ENCODE peak calls at places on chromosomes 6 and 20, in eight cellular contexts. Q is colonic mucosa, I is uterus, R is OCI-LY7, H is psoas muscle, F is stomach, Z is PC-9, J is IMR-90. X is an unnamed sample.

GRCh38 chr20:23320317-23320716 is 30.3 kb upstream of the NXT1 start:
- DNase-seq in J (peak; percentile 17), F (no peak), Q (no peak), Z (no peak), I (no peak), R (no peak), H (no peak), X (no peak)

GRCh38 chr6:13788820-13789219 is 25.5 kb downstream of the MCUR1 start:
- DNase-seq in J (no peak), R (no peak), H (no peak), I (no peak), Z (no peak), Q (no peak), F (no peak), X (no peak)

GRCh38 chr6:125554456-125554855 is 195.0 kb upstream of the HEY2 start:
- DNase-seq in I (no peak), H (no peak), J (no peak), Q (no peak), R (no peak), Z (no peak), F (no peak), X (no peak)

GRCh38 chr20:22620342-22620741 is 36.0 kb upstream of the FOXA2 start:
- DNase-seq in I (no peak), H (no peak), Z (no peak), F (no peak), J (no peak), Q (no peak), R (no peak), X (no peak)

GRCh38 chr20:3044336-3044965 is 1.0 kb downstream of the GNRH2 start:
- DNase-seq in R (no peak), Q (no peak), J (no peak), Z (no peak), F (no peak), I (no peak), H (no peak), X (no peak)

GRCh38 chr6:85390105-85390728 is 59.7 kb upstream of the NT5E start:
- DNase-seq in Z (no peak), H (no peak), F (no peak), J (peak; percentile 22), Q (peak; percentile 79), I (no peak), R (no peak), X (no peak)

GRCh38 chr20:50304883-50305635 is 114.4 kb downstream of the CEBPB start:
- DNase-seq in R (no peak), F (peak; percentile 61), J (peak; percentile 99), I (peak; percentile 95), Z (no peak), H (peak; percentile 94), Q (peak; percentile 73), X (peak; percentile 60)

GRCh38 chr6:113412589-113413367 is 444.4 kb upstream of the MARCKS start:
- DNase-seq in H (no peak), J (no peak), Z (no peak), Q (no peak), R (no peak), I (no peak), F (no peak), X (no peak)

GRCh38 chr6:39821739-39822532 is 29.8 kb downstream of the DAAM2 start:
- DNase-seq in Q (no peak), I (peak; percentile 64), F (no peak), H (no peak), J (no peak), Z (no peak), R (no peak), X (no peak)

GRCh38 chr6:12279322-12280098 is 10.7 kb upstream of the EDN1 start:
- DNase-seq in Z (no peak), H (no peak), I (no peak), F (no peak), R (no peak), Q (peak; percentile 51), J (no peak), X (no peak)

GRCh38 chr20:22836211-22836610 is 198.9 kb upstream of the SSTR4 start:
- DNase-seq in H (no peak), Z (no peak), Q (no peak), I (no peak), F (no peak), R (no peak), J (no peak), X (no peak)

GRCh38 chr6:112086744-112087135 is 542 bp downstream of the TUBE1 start:
- DNase-seq in H (no peak), Z (no peak), J (peak; percentile 64), I (no peak), R (peak; percentile 50), F (no peak), Q (no peak), X (no peak)

GRCh38 chr20:6708010-6708409 is 59.5 kb upstream of the BMP2 start:
- DNase-seq in I (no peak), J (peak; percentile 84), F (peak; percentile 85), Q (peak; percentile 84), R (no peak), Z (no peak), H (no peak), X (peak; percentile 77)

GRCh38 chr6:136532030-136532429 is 18.2 kb downstream of the MAP7 start:
- DNase-seq in F (no peak), I (no peak), J (no peak), Q (no peak), R (no peak), H (no peak), Z (no peak), X (no peak)

GRCh38 chr6:130632288-130632687 is 194.9 kb upstream of the SMLR1 start:
- DNase-seq in H (no peak), Z (no peak), R (no peak), J (no peak), Q (no peak), F (no peak), I (no peak), X (no peak)

GRCh38 chr6:12058164-12058926 is 46.2 kb downstream of the HIVEP1 start:
- DNase-seq in F (peak; percentile 71), R (no peak), J (no peak), H (no peak), I (no peak), Z (no peak), Q (no peak), X (no peak)

GRCh38 chr6:96862560-96862959 is 25.3 kb upstream of the GPR63 start:
- DNase-seq in Z (no peak), Q (no peak), H (no peak), F (no peak), J (no peak), R (no peak), I (no peak), X (no peak)

GRCh38 chr6:129635396-129636164 is 74.4 kb downstream of the ARHGAP18 start:
- DNase-seq in Z (no peak), R (no peak), H (no peak), Q (no peak), I (no peak), F (no peak), J (peak; percentile 81), X (no peak)

GRCh38 chr6:138406443-138406842 is 2.4 kb downstream of the HEBP2 start:
- DNase-seq in H (no peak), Z (no peak), I (no peak), F (no peak), R (peak; percentile 36), Q (peak; percentile 57), J (no peak), X (no peak)

GRCh38 chr6:138405816-138406403 is 1.9 kb downstream of the HEBP2 start:
- DNase-seq in I (no peak), H (no peak), Z (no peak), J (no peak), Q (no peak), F (no peak), R (no peak), X (no peak)

GRCh38 chr6:138403801-138404665 is at the start of gene HEBP2:
- DNase-seq in J (peak; percentile 65), Q (peak; percentile 99), R (peak; percentile 97), F (peak; percentile 97), H (peak; percentile 95), I (peak; percentile 92), Z (peak; percentile 94), X (peak; percentile 97)

GRCh38 chr6:138403324-138403800 is 661 bp upstream of the HEBP2 start:
- DNase-seq in Q (peak; percentile 41), Z (peak; percentile 26), I (peak; percentile 42), F (peak; percentile 36), J (no peak), H (peak; percentile 57), R (peak; percentile 36), X (peak; percentile 39)

DNA sequence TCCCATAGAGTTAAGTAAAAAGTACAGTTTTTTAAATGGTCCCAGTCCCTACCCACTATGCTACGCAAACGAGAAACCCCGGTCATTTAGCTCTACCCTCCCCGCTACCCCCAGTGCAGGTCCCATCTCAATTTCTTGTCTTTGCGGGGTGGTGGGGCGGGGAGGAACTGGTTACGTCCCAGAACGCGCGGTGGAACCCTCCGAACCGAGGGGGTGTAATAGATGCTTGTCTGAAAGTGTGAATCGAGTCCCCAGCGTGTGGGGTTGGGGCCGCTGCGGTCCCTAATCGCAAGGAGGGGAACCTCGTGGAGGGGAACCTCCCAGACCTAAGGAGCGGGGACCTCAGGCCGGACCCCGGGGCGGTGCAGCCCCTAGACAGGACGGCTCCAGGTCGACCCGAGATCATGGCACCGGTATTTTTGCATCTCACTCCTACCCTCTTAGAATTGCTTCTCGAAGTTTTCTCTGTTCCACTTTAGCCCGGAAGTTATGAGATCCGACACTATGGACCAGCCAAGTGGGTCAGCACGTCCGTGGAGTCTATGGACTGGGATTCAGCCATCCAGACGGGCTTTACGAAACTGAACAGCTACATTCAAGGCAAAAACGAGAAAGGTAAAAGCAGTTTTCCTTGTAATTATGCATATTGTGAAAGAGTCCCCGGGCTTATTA is 779 bp downstream of the HEBP2 start:
- DNase-seq in Q (peak; percentile 53), R (peak; percentile 58), H (peak; percentile 30), I (peak; percentile 28), F (no peak), Z (no peak), J (no peak), X (no peak)
- TF ChIP-seq CTCF in Q (no peak), R (no peak), H (no peak), I (no peak), F (no peak), Z (no peak), J (no peak), X (no peak)

GRCh38 chr20:36951977-36952738 is 650 bp upstream of the SAMHD1 start:
- DNase-seq in I (no peak), R (no peak), H (no peak), J (no peak), Q (no peak), F (no peak), Z (no peak), X (no peak)
- H3K4me1 ChIP-seq in I (no peaks in the 10 kb centered on the region), R (peaks cover 23% of the 10 kb centered on the region), H (peaks cover 14% of the 10 kb centered on the region), J (no peaks in the 10 kb centered on the region), Q (no peaks in the 10 kb centered on the region), F (peaks cover 62% of the 10 kb centered on the region), Z (peaks cover 7% of the 10 kb centered on the region), X (peaks cover 4% of the 10 kb centered on the region)

DNA sequence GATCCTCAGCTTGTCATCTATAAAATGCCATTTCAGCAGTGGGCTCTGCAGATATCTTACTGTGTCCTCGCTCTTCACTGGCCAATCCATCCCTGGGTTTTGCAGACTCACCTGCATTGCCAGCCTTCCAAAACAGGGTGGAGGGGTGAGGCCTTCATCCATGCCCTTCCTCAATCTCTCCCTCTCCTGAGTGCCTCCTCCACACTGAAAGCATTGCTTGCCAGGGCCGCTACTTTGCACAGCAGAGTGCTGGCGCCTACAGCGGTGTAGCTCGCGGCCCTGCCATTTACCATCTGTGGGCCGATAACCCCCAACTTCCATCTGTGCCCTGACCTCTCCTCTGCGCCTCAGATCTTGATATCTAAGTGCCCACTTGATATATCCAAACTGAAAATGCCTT is 29.4 kb downstream of the TM9SF4 start:
- DNase-seq in Q (no peak), F (no peak), H (no peak), I (no peak), J (no peak), Z (no peak), R (no peak), X (no peak)
- H3K36me3 ChIP-seq in Q (peaks cover 27% of the 10 kb centered on the region), F (peaks cover 100% of the 10 kb centered on the region), H (peaks cover 7% of the 10 kb centered on the region), I (no peaks in the 10 kb centered on the region), J (peaks cover 64% of the 10 kb centered on the region), Z (peaks cover 54% of the 10 kb centered on the region), R (peaks cover 87% of the 10 kb centered on the region), X (peaks cover 38% of the 10 kb centered on the region)

GRCh38 chr6:169099411-169100202 is 154.0 kb downstream of the THBS2 start:
- DNase-seq in I (no peak), Q (no peak), F (no peak), H (no peak), Z (no peak), J (peak; percentile 70), R (no peak), X (peak; percentile 11)
- TF ChIP-seq CTCF in I (no peak), Q (no peak), F (no peak), H (no peak), Z (no peak), J (peak; percentile 36), R (no peak), X (no peak)